ENCODE peak calls at places on chromosomes 7 and 10, in eight cellular contexts. X is Panc1, C is PC-3, T is HFF-Myc, Q is right lobe of liver, G is WERI-Rb-1, U is fibroblast of lung, D is HepG2. A is an unnamed sample.

GRCh38 chr10:48444861-48445841 is 138.7 kb downstream of the MAPK8 start:
- DNase-seq in X (no peak), C (peak), T (no peak), Q (no peak), G (peak), U (no peak), D (peak), A (no peak)

GRCh38 chr10:58839771-58840170 is 327.1 kb downstream of the BICC1 start:
- DNase-seq in X (no peak), C (no peak), T (no peak), Q (no peak), G (no peak), U (no peak), D (no peak), A (no peak)

GRCh38 chr10:72455889-72456588 is 101.3 kb upstream of the DNAJB12 start:
- DNase-seq in X (no peak), C (no peak), T (no peak), Q (no peak), G (peak), U (no peak), D (no peak), A (no peak)

GRCh38 chr7:1458676-1459511 is at the start of gene MICALL2:
- DNase-seq in X (no peak), C (peak), T (peak), Q (peak), G (no peak), U (peak), D (peak), A (no peak)

GRCh38 chr10:51425431-51425830 is 274.0 kb downstream of the CSTF2T start:
- DNase-seq in X (no peak), C (no peak), T (peak), Q (no peak), G (no peak), U (peak), D (no peak), A (no peak)

GRCh38 chr10:73907841-73908517 is 3.0 kb upstream of the PLAU start:
- DNase-seq in X (no peak), C (peak), T (no peak), Q (no peak), G (no peak), U (no peak), D (no peak), A (no peak)

GRCh38 chr7:150450491-150450992 is at the start of gene GIMAP8:
- DNase-seq in X (no peak), C (no peak), T (no peak), Q (peak), G (no peak), U (no peak), D (no peak), A (no peak)

GRCh38 chr10:58201704-58202103 is 66.0 kb downstream of the IPMK start:
- DNase-seq in X (no peak), C (no peak), T (no peak), Q (no peak), G (no peak), U (no peak), D (no peak), A (no peak)

GRCh38 chr10:60114765-60115586 is 208.6 kb upstream of the CCDC6 start:
- DNase-seq in X (no peak), C (peak), T (peak), Q (no peak), G (no peak), U (peak), D (peak), A (peak)

GRCh38 chr10:89217057-89217990 is 10.2 kb upstream of the CH25H start:
- DNase-seq in X (peak), C (peak), T (no peak), Q (no peak), G (peak), U (peak), D (peak), A (peak)

GRCh38 chr7:41698726-41699125 is 4.2 kb downstream of the INHBA start:
- DNase-seq in X (no peak), C (peak), T (no peak), Q (no peak), G (no peak), U (peak), D (no peak), A (no peak)

GRCh38 chr10:132452651-132453469 is 55.9 kb downstream of the PWWP2B start:
- DNase-seq in X (no peak), C (peak), T (no peak), Q (peak), G (peak), U (peak), D (peak), A (no peak)

GRCh38 chr7:36390199-36391090 is 783 bp downstream of the ANLN start:
- DNase-seq in X (peak), C (peak), T (peak), Q (peak), G (peak), U (peak), D (peak), A (peak)

GRCh38 chr10:14736600-14737081 is 38.1 kb downstream of the FAM107B start:
- DNase-seq in X (no peak), C (no peak), T (no peak), Q (no peak), G (no peak), U (peak), D (no peak), A (no peak)

GRCh38 chr7:66054063-66054462 is 21.6 kb upstream of the ASL start:
- DNase-seq in X (no peak), C (no peak), T (no peak), Q (no peak), G (no peak), U (no peak), D (no peak), A (no peak)

GRCh38 chr10:14072541-14072940 is 258.2 kb downstream of the FRMD4A start:
- DNase-seq in X (no peak), C (peak), T (no peak), Q (no peak), G (no peak), U (no peak), D (no peak), A (no peak)

GRCh38 chr7:157985636-157986035 is 602.0 kb downstream of the PTPRN2 start:
- DNase-seq in X (no peak), C (no peak), T (no peak), Q (no peak), G (no peak), U (no peak), D (no peak), A (no peak)

GRCh38 chr10:51073461-51074237 is 638 bp upstream of the PRKG1 start:
- DNase-seq in X (no peak), C (peak), T (no peak), Q (peak), G (no peak), U (peak), D (no peak), A (no peak)

GRCh38 chr10:10798021-10798420 is 219.7 kb upstream of the CELF2 start:
- DNase-seq in X (no peak), C (no peak), T (no peak), Q (no peak), G (no peak), U (peak), D (no peak), A (no peak)

GRCh38 chr7:603152-603941 is 83.7 kb upstream of the PDGFA start:
- DNase-seq in X (no peak), C (no peak), T (no peak), Q (no peak), G (no peak), U (no peak), D (no peak), A (no peak)

GRCh38 chr10:60454336-60454735 is 64.7 kb upstream of the ANK3 start:
- DNase-seq in X (no peak), C (no peak), T (no peak), Q (no peak), G (no peak), U (no peak), D (no peak), A (no peak)

GRCh38 chr10:11520892-11521291 is 90.6 kb downstream of the USP6NL start:
- DNase-seq in X (no peak), C (no peak), T (no peak), Q (no peak), G (no peak), U (no peak), D (no peak), A (no peak)

GRCh38 chr7:36084485-36085091 is 68.5 kb upstream of the EEPD1 start:
- DNase-seq in X (no peak), C (peak), T (peak), Q (peak), G (peak), U (peak), D (peak), A (peak)

GRCh38 chr10:68192113-68192512 is 39.8 kb downstream of the ATOH7 start:
- DNase-seq in X (no peak), C (peak), T (no peak), Q (no peak), G (no peak), U (no peak), D (no peak), A (no peak)

GRCh38 chr10:110455440-110455839 is 42.3 kb upstream of the DUSP5 start:
- DNase-seq in X (no peak), C (no peak), T (no peak), Q (no peak), G (no peak), U (no peak), D (no peak), A (no peak)

GRCh38 chr10:27479016-27479415 is 25.1 kb upstream of the RAB18 start:
- DNase-seq in X (no peak), C (no peak), T (no peak), Q (no peak), G (no peak), U (no peak), D (no peak), A (no peak)

GRCh38 chr7:74178632-74179031 is 4.5 kb downstream of the EIF4H start:
- DNase-seq in X (no peak), C (no peak), T (no peak), Q (no peak), G (no peak), U (peak), D (no peak), A (no peak)

GRCh38 chr7:30805931-30806330 is 34.7 kb downstream of the MINDY4 start:
- DNase-seq in X (no peak), C (no peak), T (no peak), Q (no peak), G (no peak), U (no peak), D (no peak), A (no peak)

GRCh38 chr7:47091141-47091540 is 490.8 kb downstream of the TNS3 start:
- DNase-seq in X (no peak), C (no peak), T (no peak), Q (no peak), G (no peak), U (no peak), D (no peak), A (no peak)

GRCh38 chr7:74439546-74439945 is 14.2 kb upstream of the GTF2IRD1 start:
- DNase-seq in X (no peak), C (no peak), T (no peak), Q (no peak), G (no peak), U (no peak), D (no peak), A (no peak)

GRCh38 chr7:139367438-139368155 is 7.9 kb downstream of the LUC7L2 start:
- DNase-seq in X (no peak), C (no peak), T (no peak), Q (no peak), G (no peak), U (no peak), D (no peak), A (no peak)

GRCh38 chr7:5667391-5667790 is 114.1 kb downstream of the RNF216 start:
- DNase-seq in X (no peak), C (no peak), T (no peak), Q (no peak), G (no peak), U (no peak), D (no peak), A (peak)

GRCh38 chr7:114986805-114987204 is 64.9 kb downstream of the MDFIC start:
- DNase-seq in X (no peak), C (no peak), T (no peak), Q (no peak), G (no peak), U (no peak), D (no peak), A (no peak)

GRCh38 chr7:7181519-7182155 is 707 bp upstream of the C1GALT1 start:
- DNase-seq in X (peak), C (peak), T (no peak), Q (peak), G (peak), U (peak), D (peak), A (no peak)

GRCh38 chr10:32315426-32315825 is 31.5 kb downstream of the EPC1 start:
- DNase-seq in X (no peak), C (no peak), T (no peak), Q (no peak), G (no peak), U (no peak), D (no peak), A (no peak)

GRCh38 chr7:295155-296154 is 5.5 kb downstream of the FOXL3 start:
- DNase-seq in X (no peak), C (no peak), T (no peak), Q (no peak), G (no peak), U (no peak), D (no peak), A (no peak)

GRCh38 chr10:62116896-62117295 is 151.7 kb downstream of the RTKN2 start:
- DNase-seq in X (no peak), C (peak), T (no peak), Q (no peak), G (no peak), U (no peak), D (no peak), A (no peak)

GRCh38 chr7:158536871-158537865 is 50.5 kb downstream of the PTPRN2 start:
- DNase-seq in X (no peak), C (no peak), T (no peak), Q (peak), G (no peak), U (no peak), D (peak), A (no peak)

GRCh38 chr10:74917481-74918077 is 91.2 kb downstream of the KAT6B start:
- DNase-seq in X (no peak), C (peak), T (no peak), Q (no peak), G (no peak), U (peak), D (peak), A (no peak)

GRCh38 chr10:5404188-5405041 is at the start of gene TUBAL3:
- DNase-seq in X (no peak), C (peak), T (no peak), Q (no peak), G (no peak), U (no peak), D (no peak), A (no peak)
- H3K4me3 ChIP-seq in X (no peak), C (no peak), T (no peak), Q (no peak), G (no peak), U (no peak), D (no peak), A (no peak)

DNA sequence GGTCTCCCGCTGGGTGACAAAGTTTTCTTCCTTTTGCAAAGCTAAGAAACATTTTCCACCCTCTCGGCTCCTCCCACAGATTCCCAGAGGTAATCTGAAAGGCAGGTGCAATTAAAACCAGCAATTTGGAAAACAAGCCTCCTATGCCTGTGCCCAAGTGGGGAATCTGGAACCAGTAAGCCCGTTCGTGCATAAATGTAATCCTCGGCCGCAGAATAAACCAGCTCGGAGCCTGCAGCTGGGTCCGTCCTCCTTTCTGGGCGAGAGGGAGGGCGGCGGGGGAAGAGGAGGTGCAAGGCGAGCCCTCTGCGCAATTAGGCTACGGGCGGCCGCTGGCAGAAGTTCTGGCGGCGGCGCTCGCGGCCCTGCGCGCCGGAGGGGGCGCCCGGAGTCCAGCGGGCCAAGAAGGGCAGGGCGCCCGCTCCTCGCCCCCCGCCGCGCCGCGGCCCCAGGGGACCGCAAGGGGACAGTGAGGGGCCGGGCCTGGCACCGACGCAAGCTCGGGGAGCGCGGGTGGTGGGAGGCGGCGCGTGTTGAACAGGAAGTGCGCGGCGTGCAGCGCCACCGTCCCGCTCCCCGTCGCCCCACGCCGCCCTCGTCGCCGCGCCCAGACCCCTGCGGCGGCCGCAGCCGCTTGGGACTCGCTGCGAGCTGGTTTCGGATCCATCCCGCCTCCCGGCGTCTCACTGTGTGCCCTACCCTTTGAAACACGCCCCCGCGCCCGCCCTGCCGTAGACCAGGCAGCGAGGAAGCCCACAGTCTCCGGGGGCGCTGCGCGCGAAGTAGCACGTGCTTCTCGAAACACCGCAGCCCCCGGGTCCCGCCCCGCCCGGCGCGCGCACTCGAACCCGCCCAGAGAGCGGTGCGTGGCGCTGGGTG is at the start of gene PRKAG2:
- DNase-seq in X (no peak), C (peak), T (no peak), Q (peak), G (peak), U (peak), D (no peak), A (no peak)
- TF ChIP-seq CTCF in X (peak), C (no peak), T (no peak), Q (peak), G (peak), U (no peak), D (peak), A (peak)

GRCh38 chr10:76991571-76991970 is 646.0 kb downstream of the KCNMA1 start:
- DNase-seq in X (no peak), C (no peak), T (no peak), Q (no peak), G (no peak), U (peak), D (no peak), A (no peak)
- H3K4me3 ChIP-seq in X (no peak), C (no peak), T (no peak), Q (no peak), G (no peak), U (no peak), D (no peak), A (no peak)

DNA sequence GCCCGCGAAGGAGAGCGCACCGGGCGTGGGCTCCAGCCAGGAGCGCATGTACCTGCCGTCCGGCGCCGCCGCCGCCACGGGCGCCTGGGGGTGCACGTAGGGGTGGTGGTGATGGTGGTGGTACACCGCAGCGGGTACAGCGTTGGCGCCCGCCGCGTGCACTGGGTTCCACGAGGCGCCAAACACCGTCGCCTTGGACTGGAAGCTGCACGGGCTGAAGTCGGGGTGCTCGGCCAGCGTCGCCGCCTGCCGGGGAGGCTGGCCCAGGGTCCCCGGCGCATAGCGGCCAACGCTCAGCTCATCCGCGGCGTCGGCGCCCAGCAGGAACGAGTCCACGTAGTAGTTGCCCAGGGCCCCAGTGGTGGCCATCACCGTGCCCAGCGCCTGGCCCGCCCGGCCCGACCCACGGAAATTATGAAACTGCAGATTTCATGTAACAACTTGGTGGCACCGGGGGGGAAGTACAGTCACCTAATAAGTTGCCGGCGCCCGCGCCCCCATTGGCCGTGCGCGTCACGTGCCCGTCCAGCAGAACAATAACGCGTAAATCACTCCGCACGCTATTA is at the start of gene HOXA9:
- DNase-seq in X (no peak), C (peak), T (no peak), Q (no peak), G (no peak), U (peak), D (no peak), A (no peak)
- TF ChIP-seq CTCF in X (no peak), C (no peak), T (no peak), Q (no peak), G (no peak), U (no peak), D (no peak), A (no peak)

DNA sequence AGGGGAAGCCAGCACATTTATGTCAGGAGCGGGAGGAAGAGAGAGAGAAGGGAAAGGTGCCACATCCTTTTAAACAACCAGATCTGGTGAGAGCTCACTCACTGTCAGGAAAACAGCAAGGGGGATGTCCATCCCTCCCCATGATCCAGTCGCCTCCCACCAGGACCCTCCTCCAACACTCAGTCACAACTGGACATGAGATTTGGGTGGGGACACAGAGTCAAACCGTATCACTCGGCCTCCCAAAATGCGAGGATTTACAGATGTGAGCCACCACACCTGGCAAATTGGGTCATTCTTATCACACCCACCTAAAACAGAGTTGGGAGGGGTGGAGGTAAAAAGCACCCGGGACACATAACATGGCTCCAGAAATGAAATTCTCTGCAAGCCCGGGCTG is 41.0 kb downstream of the CARD11 start:
- DNase-seq in X (no peak), C (no peak), T (no peak), Q (no peak), G (no peak), U (no peak), D (no peak), A (no peak)
- H3K4me3 ChIP-seq in X (no peak), C (no peak), T (no peak), Q (no peak), G (no peak), U (no peak), D (no peak), A (no peak)

DNA sequence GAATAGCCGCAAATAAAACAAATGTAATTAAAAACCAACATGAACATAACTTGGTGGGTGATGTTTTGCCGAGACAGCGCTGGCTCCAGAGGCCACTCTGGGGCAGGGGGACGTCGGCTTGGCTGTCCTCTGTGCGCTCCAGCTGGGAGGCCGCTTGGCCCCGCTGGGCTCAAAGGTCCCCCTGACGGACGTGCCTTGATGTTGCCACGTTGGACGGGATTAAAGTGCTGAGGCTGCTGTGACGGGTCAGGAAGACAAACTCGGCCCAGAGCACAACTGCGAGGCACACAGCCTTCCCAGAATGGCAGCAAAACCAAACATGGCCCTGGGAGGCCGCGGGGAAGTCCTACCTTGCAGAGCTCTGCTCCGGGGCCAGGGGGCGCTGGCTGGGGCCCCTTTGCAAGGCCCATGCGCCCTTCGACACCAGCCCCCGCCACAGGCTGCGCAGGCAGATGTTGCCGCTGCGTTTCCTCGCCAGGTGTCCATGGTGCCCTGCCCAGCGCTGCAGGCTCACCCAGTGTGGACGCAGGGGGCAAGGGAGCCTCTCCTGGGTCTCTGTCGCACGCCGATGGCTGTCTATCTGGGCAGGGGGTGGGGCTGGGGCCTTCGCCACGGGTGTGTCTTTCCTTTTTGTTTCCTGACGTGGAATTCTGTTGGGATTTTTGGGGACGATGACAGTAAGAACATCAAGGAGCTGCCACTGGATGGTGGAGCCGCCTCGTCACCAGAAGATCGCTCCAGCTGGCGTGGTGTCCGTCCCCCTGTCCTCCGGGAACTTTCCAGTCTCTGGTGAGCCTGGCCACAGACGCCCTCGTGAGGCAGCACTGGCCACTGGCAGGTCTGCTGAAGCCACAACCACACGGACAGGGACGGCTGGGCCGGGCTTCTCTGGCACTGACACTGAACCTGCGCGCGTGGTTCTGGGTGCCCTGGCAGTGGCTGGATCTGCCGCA is 99.6 kb upstream of the DIP2C start:
- DNase-seq in X (peak), C (peak), T (no peak), Q (peak), G (no peak), U (peak), D (peak), A (peak)
- TF ChIP-seq CTCF in X (peak), C (peak), T (peak), Q (peak), G (peak), U (peak), D (peak), A (peak)